ENCODE peak calls at places on chromosome 17, in eight cellular contexts. V is KBM-7, J is EL, M is A172, N is GM12865, G is NCI-H1694, K is mesenchymal stem cell, E is fibroblast of the conjunctiva. B is an unnamed sample.

GRCh38 chr17:7587420-7587786 is 2.5 kb downstream of the SOX15 start:
- DNase-seq in G (no peak), N (no peak), V (no peak), M (peak; percentile 93), J (peak; percentile 96), E (peak; percentile 76), K (peak; percentile 95), B (no peak)

GRCh38 chr17:61475726-61476125 is 23.5 kb downstream of the TBX4 start:
- DNase-seq in N (no peak), M (peak; percentile 35), G (no peak), J (peak; percentile 78), E (no peak), K (peak; percentile 42), V (no peak), B (no peak)

GRCh38 chr17:73179878-73180277 is 13.0 kb upstream of the COG1 start:
- DNase-seq in J (no peak), V (no peak), M (no peak), G (no peak), K (no peak), E (no peak), N (no peak), B (no peak)

GRCh38 chr17:39614545-39615157 is 6.9 kb upstream of the NEUROD2 start:
- DNase-seq in E (no peak), G (no peak), V (no peak), J (no peak), M (no peak), K (no peak), N (no peak), B (no peak)

GRCh38 chr17:14359251-14359939 is 58.5 kb downstream of the HS3ST3B1 start:
- DNase-seq in K (peak; percentile 35), G (no peak), E (no peak), V (peak; percentile 89), N (peak; percentile 63), M (no peak), J (no peak), B (no peak)

GRCh38 chr17:83091257-83092141 is 12.1 kb downstream of the METRNL start:
- DNase-seq in G (no peak), V (no peak), N (no peak), E (no peak), K (no peak), J (no peak), M (no peak), B (no peak)

GRCh38 chr17:65537845-65538678 is 23.4 kb downstream of the AXIN2 start:
- DNase-seq in J (no peak), N (no peak), E (no peak), G (no peak), V (no peak), K (no peak), M (no peak), B (no peak)

GRCh38 chr17:45070809-45071208 is 9.7 kb downstream of the NMT1 start:
- DNase-seq in N (no peak), G (no peak), J (no peak), V (no peak), M (peak; percentile 20), K (no peak), E (no peak), B (no peak)

GRCh38 chr17:76593964-76594363 is 8.3 kb upstream of the ST6GALNAC2 start:
- DNase-seq in E (no peak), N (no peak), M (no peak), G (no peak), J (no peak), K (no peak), V (no peak), B (no peak)

GRCh38 chr17:71902931-71903506 is 217.8 kb upstream of the SOX9 start:
- DNase-seq in V (no peak), N (no peak), K (no peak), M (peak; percentile 28), E (no peak), G (no peak), J (peak; percentile 28), B (no peak)

GRCh38 chr17:34561328-34561727 is 18.1 kb upstream of the TMEM132E start:
- DNase-seq in G (no peak), K (no peak), E (no peak), M (no peak), N (no peak), J (no peak), V (no peak), B (no peak)

GRCh38 chr17:10107320-10108165 is 90.9 kb downstream of the GAS7 start:
- DNase-seq in E (no peak), G (no peak), V (no peak), M (no peak), J (no peak), N (no peak), K (no peak), B (no peak)

GRCh38 chr17:51840688-51841087 is 317.8 kb downstream of the CA10 start:
- DNase-seq in K (no peak), M (no peak), G (no peak), E (no peak), V (no peak), N (no peak), J (no peak), B (no peak)

GRCh38 chr17:39576187-39576586 is 31.5 kb downstream of the NEUROD2 start:
- DNase-seq in J (peak; percentile 35), M (no peak), K (peak; percentile 22), G (peak; percentile 82), V (no peak), N (peak; percentile 9), E (no peak), B (peak; percentile 55)

GRCh38 chr17:66466933-66467367 is 164.5 kb downstream of the PRKCA start:
- DNase-seq in K (peak; percentile 99), G (no peak), N (peak; percentile 73), M (peak; percentile 98), J (peak; percentile 100), E (peak; percentile 99), V (no peak), B (no peak)

GRCh38 chr17:57563968-57564367 is 181.1 kb downstream of the CCDC182 start:
- DNase-seq in M (no peak), N (no peak), V (no peak), E (no peak), G (peak; percentile 99), K (no peak), J (no peak), B (no peak)

GRCh38 chr17:6927290-6927844 is 68.5 kb upstream of the ALOX12 start:
- DNase-seq in J (peak; percentile 55), K (peak; percentile 47), E (peak; percentile 90), G (no peak), M (peak; percentile 14), V (no peak), N (no peak), B (no peak)

B was measured in NAMALWA.